ENCODE peak calls at places on chromosomes 2 and 18, in four cellular contexts. One of them, this sample, is unnamed.

GRCh38 chr18:60663060-60663989 is 290.8 kb upstream of the MC4R start:
- DNase-seq in HFF-Myc: no peak
- DNase-seq in colonic mucosa: no peak
- DNase-seq in left ventricle myocardium inferior: no peak
- DNase-seq in this sample: no peak

GRCh38 chr2:20925265-20925889 is 102.5 kb upstream of the LDAH start:
- DNase-seq in HFF-Myc: no peak
- DNase-seq in colonic mucosa: no peak
- DNase-seq in left ventricle myocardium inferior: no peak
- DNase-seq in this sample: no peak

GRCh38 chr18:69958422-69958821 is 10.7 kb upstream of the CD226 start:
- DNase-seq in HFF-Myc: no peak
- DNase-seq in colonic mucosa: no peak
- DNase-seq in left ventricle myocardium inferior: no peak
- DNase-seq in this sample: no peak

GRCh38 chr2:16395601-16396000 is 270.0 kb downstream of the CYRIA start:
- DNase-seq in HFF-Myc: no peak
- DNase-seq in colonic mucosa: no peak
- DNase-seq in left ventricle myocardium inferior: no peak
- DNase-seq in this sample: no peak

GRCh38 chr18:79875931-79876461 is 75.5 kb downstream of the SLC66A2 start:
- DNase-seq in HFF-Myc: no peak
- DNase-seq in colonic mucosa: no peak
- DNase-seq in left ventricle myocardium inferior: no peak
- DNase-seq in this sample: no peak

GRCh38 chr2:25103287-25103871 is 61.5 kb downstream of the EFR3B start:
- DNase-seq in HFF-Myc: no peak
- DNase-seq in colonic mucosa: no peak
- DNase-seq in left ventricle myocardium inferior: no peak
- DNase-seq in this sample: peak

GRCh38 chr18:340044-340443 is 72.2 kb upstream of the THOC1 start:
- DNase-seq in HFF-Myc: no peak
- DNase-seq in colonic mucosa: no peak
- DNase-seq in left ventricle myocardium inferior: no peak
- DNase-seq in this sample: no peak

GRCh38 chr2:237208373-237209045 is 122.8 kb downstream of the COPS8 start:
- DNase-seq in HFF-Myc: peak
- DNase-seq in colonic mucosa: no peak
- DNase-seq in left ventricle myocardium inferior: no peak
- DNase-seq in this sample: peak

GRCh38 chr18:23291456-23292205 is 156.3 kb downstream of the CABLES1 start:
- DNase-seq in HFF-Myc: no peak
- DNase-seq in colonic mucosa: no peak
- DNase-seq in left ventricle myocardium inferior: no peak
- DNase-seq in this sample: peak

GRCh38 chr2:23446916-23447315 is 61.9 kb downstream of the KLHL29 start:
- DNase-seq in HFF-Myc: no peak
- DNase-seq in colonic mucosa: no peak
- DNase-seq in left ventricle myocardium inferior: no peak
- DNase-seq in this sample: no peak

GRCh38 chr2:48248251-48248933 is 281.6 kb upstream of the STON1 start:
- DNase-seq in HFF-Myc: peak
- DNase-seq in colonic mucosa: no peak
- DNase-seq in left ventricle myocardium inferior: no peak
- DNase-seq in this sample: peak

GRCh38 chr2:162297925-162298552 is 20.4 kb downstream of the IFIH1 start:
- DNase-seq in HFF-Myc: peak
- DNase-seq in colonic mucosa: peak
- DNase-seq in left ventricle myocardium inferior: no peak
- DNase-seq in this sample: peak

GRCh38 chr2:85661139-85661858 is 6.7 kb downstream of the SFTPB start:
- DNase-seq in HFF-Myc: no peak
- DNase-seq in colonic mucosa: no peak
- DNase-seq in left ventricle myocardium inferior: peak
- DNase-seq in this sample: no peak

GRCh38 chr2:32864761-32865160 is 82.0 kb upstream of the LTBP1 start:
- DNase-seq in HFF-Myc: no peak
- DNase-seq in colonic mucosa: no peak
- DNase-seq in left ventricle myocardium inferior: no peak
- DNase-seq in this sample: peak

GRCh38 chr2:33873206-33873605 is 274.1 kb upstream of the FAM98A start:
- DNase-seq in HFF-Myc: no peak
- DNase-seq in colonic mucosa: no peak
- DNase-seq in left ventricle myocardium inferior: no peak
- DNase-seq in this sample: no peak

GRCh38 chr2:234512884-234513669 is 16.2 kb upstream of the ARL4C start:
- DNase-seq in HFF-Myc: no peak
- DNase-seq in colonic mucosa: no peak
- DNase-seq in left ventricle myocardium inferior: no peak
- DNase-seq in this sample: no peak

GRCh38 chr2:126890962-126891450 is 7.7 kb upstream of the TEX51 start:
- DNase-seq in HFF-Myc: no peak
- DNase-seq in colonic mucosa: no peak
- DNase-seq in left ventricle myocardium inferior: no peak
- DNase-seq in this sample: no peak

GRCh38 chr2:150619607-150620330 is 132.3 kb upstream of the RND3 start:
- DNase-seq in HFF-Myc: no peak
- DNase-seq in colonic mucosa: no peak
- DNase-seq in left ventricle myocardium inferior: no peak
- DNase-seq in this sample: no peak

GRCh38 chr2:119723784-119724467 is 35.8 kb upstream of the PTPN4 start:
- DNase-seq in HFF-Myc: no peak
- DNase-seq in colonic mucosa: no peak
- DNase-seq in left ventricle myocardium inferior: no peak
- DNase-seq in this sample: no peak

GRCh38 chr2:134433469-134433868 is 179.6 kb downstream of the MGAT5 start:
- DNase-seq in HFF-Myc: no peak
- DNase-seq in colonic mucosa: no peak
- DNase-seq in left ventricle myocardium inferior: no peak
- DNase-seq in this sample: no peak

GRCh38 chr2:98476192-98476868 is 31.7 kb downstream of the INPP4A start:
- DNase-seq in HFF-Myc: no peak
- DNase-seq in colonic mucosa: peak
- DNase-seq in left ventricle myocardium inferior: no peak
- DNase-seq in this sample: no peak

GRCh38 chr18:46675112-46675511 is 18.1 kb upstream of the LOXHD1 start:
- DNase-seq in HFF-Myc: no peak
- DNase-seq in colonic mucosa: no peak
- DNase-seq in left ventricle myocardium inferior: no peak
- DNase-seq in this sample: no peak

GRCh38 chr2:15243762-15244161 is 317.4 kb downstream of the NBAS start:
- DNase-seq in HFF-Myc: peak
- DNase-seq in colonic mucosa: no peak
- DNase-seq in left ventricle myocardium inferior: no peak
- DNase-seq in this sample: no peak

GRCh38 chr2:21413082-21413481 is 289.3 kb downstream of the TDRD15 start:
- DNase-seq in HFF-Myc: no peak
- DNase-seq in colonic mucosa: no peak
- DNase-seq in left ventricle myocardium inferior: no peak
- DNase-seq in this sample: no peak

GRCh38 chr2:230234122-230234722 is 8.7 kb downstream of the SP140 start:
- DNase-seq in HFF-Myc: no peak
- DNase-seq in colonic mucosa: no peak
- DNase-seq in left ventricle myocardium inferior: no peak
- DNase-seq in this sample: no peak

GRCh38 chr2:225495706-225496105 is 96.2 kb downstream of the NYAP2 start:
- DNase-seq in HFF-Myc: no peak
- DNase-seq in colonic mucosa: no peak
- DNase-seq in left ventricle myocardium inferior: no peak
- DNase-seq in this sample: no peak

GRCh38 chr2:66439291-66440010 is 4.5 kb downstream of the MEIS1 start:
- DNase-seq in HFF-Myc: no peak
- DNase-seq in colonic mucosa: no peak
- DNase-seq in left ventricle myocardium inferior: peak
- DNase-seq in this sample: no peak

GRCh38 chr18:57981629-57982028 is 62.4 kb upstream of the NEDD4L start:
- DNase-seq in HFF-Myc: no peak
- DNase-seq in colonic mucosa: no peak
- DNase-seq in left ventricle myocardium inferior: no peak
- DNase-seq in this sample: no peak

GRCh38 chr2:74290466-74291216 is 52.6 kb downstream of the SLC4A5 start:
- DNase-seq in HFF-Myc: no peak
- DNase-seq in colonic mucosa: peak
- DNase-seq in left ventricle myocardium inferior: no peak
- DNase-seq in this sample: no peak

GRCh38 chr2:240369725-240370585 is 65.5 kb upstream of the GPC1 start:
- DNase-seq in HFF-Myc: peak
- DNase-seq in colonic mucosa: peak
- DNase-seq in left ventricle myocardium inferior: peak
- DNase-seq in this sample: peak

GRCh38 chr2:15748736-15749323 is 157.2 kb downstream of the DDX1 start:
- DNase-seq in HFF-Myc: no peak
- DNase-seq in colonic mucosa: peak
- DNase-seq in left ventricle myocardium inferior: no peak
- DNase-seq in this sample: no peak

GRCh38 chr2:241105641-241106040 is 3.6 kb upstream of the MTERF4 start:
- DNase-seq in HFF-Myc: no peak
- DNase-seq in colonic mucosa: no peak
- DNase-seq in left ventricle myocardium inferior: no peak
- DNase-seq in this sample: no peak

DNA sequence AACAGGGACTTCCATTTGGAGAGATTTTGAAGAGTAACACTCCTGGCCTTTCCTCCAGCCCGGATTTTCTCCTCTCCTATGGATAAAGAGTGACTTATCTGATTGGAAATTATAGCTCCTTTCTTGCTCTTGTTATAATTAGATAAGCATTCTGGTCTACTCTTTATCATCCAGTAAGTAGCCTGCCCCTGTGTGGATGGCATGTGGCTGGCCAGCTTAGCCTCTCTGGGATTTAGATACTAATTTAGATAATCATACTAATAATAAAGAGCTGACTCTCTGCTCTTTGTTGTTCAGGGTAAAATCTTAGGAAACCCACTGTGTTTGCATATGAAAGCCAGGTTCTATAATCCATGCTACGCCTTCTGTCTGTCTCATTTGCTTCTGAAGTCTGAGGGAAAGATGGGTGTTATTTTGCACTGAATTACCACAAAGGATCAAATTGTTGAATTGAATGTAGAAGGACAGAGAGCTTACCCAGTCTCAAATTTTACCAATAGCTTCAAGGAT is 438.8 kb downstream of the SPAG16 start:
- DNase-seq in HFF-Myc: no peak
- DNase-seq in colonic mucosa: no peak
- DNase-seq in left ventricle myocardium inferior: no peak
- DNase-seq in this sample: no peak
- TF ChIP-seq CTCF in HFF-Myc: no peak
- TF ChIP-seq CTCF in colonic mucosa: no peak
- TF ChIP-seq CTCF in left ventricle myocardium inferior: no peak
- TF ChIP-seq CTCF in this sample: no peak

DNA sequence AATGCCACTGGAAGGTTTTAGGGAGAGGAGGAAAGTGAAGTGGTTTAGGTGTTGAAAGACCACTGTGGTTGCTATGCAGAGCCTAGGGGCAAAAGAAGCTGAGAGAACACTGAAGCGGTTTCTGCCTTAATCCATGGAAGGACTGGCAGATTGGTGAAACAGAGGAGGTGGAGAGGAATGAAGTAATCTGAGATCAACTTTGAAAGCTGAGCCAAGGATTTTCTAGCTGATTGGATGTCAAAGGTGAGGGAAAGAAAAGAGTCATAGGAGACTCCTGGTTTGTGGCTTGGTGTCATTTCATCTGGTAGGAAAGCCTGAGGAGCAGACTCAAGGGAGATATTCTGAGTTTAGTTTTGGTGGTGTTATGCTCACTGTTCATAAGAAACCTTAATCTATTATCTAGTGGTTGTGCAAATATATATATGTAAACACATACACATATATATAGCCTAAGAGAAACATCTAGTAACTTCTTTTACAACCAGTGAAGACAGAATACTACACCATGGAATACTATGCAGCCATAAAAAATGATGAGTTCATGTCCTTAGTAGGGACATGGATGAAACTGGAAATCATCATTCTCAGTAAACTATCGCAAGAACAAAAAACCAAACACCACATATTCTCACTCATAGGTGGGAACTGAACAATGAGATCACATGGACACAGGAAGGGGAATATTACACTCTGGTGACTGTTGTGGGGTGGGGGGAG is 134.1 kb upstream of the CREB1 start:
- DNase-seq in HFF-Myc: no peak
- DNase-seq in colonic mucosa: no peak
- DNase-seq in left ventricle myocardium inferior: no peak
- DNase-seq in this sample: no peak
- H3K4me3 ChIP-seq in HFF-Myc: no peak
- H3K4me3 ChIP-seq in colonic mucosa: no peak
- H3K4me3 ChIP-seq in left ventricle myocardium inferior: no peak
- H3K4me3 ChIP-seq in this sample: no peak

DNA sequence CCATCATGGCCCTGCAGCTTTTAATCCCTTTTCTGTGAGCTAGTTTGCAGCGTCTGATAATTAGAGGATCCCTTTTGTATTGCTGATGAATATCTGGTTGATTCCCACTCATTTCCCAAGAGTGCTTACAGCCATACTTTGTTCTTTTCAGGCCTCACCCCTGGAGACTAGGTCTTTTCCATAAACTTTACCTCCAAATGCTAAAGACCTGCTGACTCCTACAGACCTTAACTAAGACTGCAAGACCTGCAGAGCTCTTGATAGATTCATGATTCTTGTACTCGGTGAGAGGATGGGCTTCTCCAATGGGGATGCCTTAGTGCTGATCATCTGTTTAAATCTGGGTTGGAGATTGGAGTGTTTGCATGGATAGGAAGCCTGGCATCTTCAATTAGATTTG is 33.1 kb upstream of the DYNAP start:
- DNase-seq in HFF-Myc: no peak
- DNase-seq in colonic mucosa: no peak
- DNase-seq in left ventricle myocardium inferior: no peak
- DNase-seq in this sample: no peak
- TF ChIP-seq CTCF in HFF-Myc: no peak
- TF ChIP-seq CTCF in colonic mucosa: no peak
- TF ChIP-seq CTCF in left ventricle myocardium inferior: no peak
- TF ChIP-seq CTCF in this sample: no peak

GRCh38 chr2:5946210-5947118 is 254.3 kb downstream of the SOX11 start:
- DNase-seq in HFF-Myc: no peak
- DNase-seq in colonic mucosa: no peak
- DNase-seq in left ventricle myocardium inferior: no peak
- DNase-seq in this sample: no peak
- H3K4me3 ChIP-seq in HFF-Myc: no peak
- H3K4me3 ChIP-seq in colonic mucosa: no peak
- H3K4me3 ChIP-seq in left ventricle myocardium inferior: no peak
- H3K4me3 ChIP-seq in this sample: no peak